ENCODE peak calls at places on chromosomes 4 and X, in four cellular contexts. One of them, this sample, is unnamed.

GRCh38 chr4:85713005-85713404 is 238.1 kb downstream of the ARHGAP24 start:
- DNase-seq in colonic mucosa: no peak
- DNase-seq in cardiac muscle cell: no peak
- DNase-seq in breast epithelium: no peak
- DNase-seq in this sample: no peak

GRCh38 chr4:153785830-153786721 is 2.8 kb downstream of the SFRP2 start:
- DNase-seq in colonic mucosa: no peak
- DNase-seq in cardiac muscle cell: peak; percentile 39
- DNase-seq in breast epithelium: no peak
- DNase-seq in this sample: no peak

GRCh38 chrX:17591741-17592110 is 145.6 kb upstream of the SCML1 start:
- DNase-seq in colonic mucosa: no peak
- DNase-seq in cardiac muscle cell: no peak
- DNase-seq in breast epithelium: no peak
- DNase-seq in this sample: no peak

GRCh38 chr4:967113-968104 is 6.0 kb downstream of the DGKQ start:
- DNase-seq in colonic mucosa: no peak
- DNase-seq in cardiac muscle cell: peak; percentile 38
- DNase-seq in breast epithelium: no peak
- DNase-seq in this sample: no peak

GRCh38 chr4:182807346-182807745 is 109.8 kb downstream of the DCTD start:
- DNase-seq in colonic mucosa: no peak
- DNase-seq in cardiac muscle cell: no peak
- DNase-seq in breast epithelium: no peak
- DNase-seq in this sample: no peak

GRCh38 chr4:112514079-112514448 is 1.9 kb downstream of the NEUROG2 start:
- DNase-seq in colonic mucosa: no peak
- DNase-seq in cardiac muscle cell: no peak
- DNase-seq in breast epithelium: no peak
- DNase-seq in this sample: no peak

GRCh38 chr4:6710282-6710681 is 617 bp upstream of the MRFAP1L1 start:
- DNase-seq in colonic mucosa: no peak
- DNase-seq in cardiac muscle cell: peak; percentile 33
- DNase-seq in breast epithelium: no peak
- DNase-seq in this sample: no peak

GRCh38 chrX:154417157-154417556 is 5.8 kb downstream of the TAFAZZIN start:
- DNase-seq in colonic mucosa: no peak
- DNase-seq in cardiac muscle cell: no peak
- DNase-seq in breast epithelium: no peak
- DNase-seq in this sample: no peak

GRCh38 chrX:49287665-49288064 is 15.8 kb upstream of the GAGE10 start:
- DNase-seq in colonic mucosa: no peak
- DNase-seq in cardiac muscle cell: no peak
- DNase-seq in breast epithelium: no peak
- DNase-seq in this sample: no peak

GRCh38 chrX:64150775-64151174 is 54.7 kb downstream of the AMER1 start:
- DNase-seq in colonic mucosa: no peak
- DNase-seq in cardiac muscle cell: no peak
- DNase-seq in breast epithelium: no peak
- DNase-seq in this sample: no peak

GRCh38 chr4:54482529-54482961 is 175.2 kb upstream of the KIT start:
- DNase-seq in colonic mucosa: no peak
- DNase-seq in cardiac muscle cell: no peak
- DNase-seq in breast epithelium: no peak
- DNase-seq in this sample: no peak

GRCh38 chr4:152531479-152531878 is 4.4 kb downstream of the FBXW7 start:
- DNase-seq in colonic mucosa: no peak
- DNase-seq in cardiac muscle cell: peak; percentile 21
- DNase-seq in breast epithelium: no peak
- DNase-seq in this sample: no peak

GRCh38 chr4:17447675-17448298 is 64.1 kb downstream of the QDPR start:
- DNase-seq in colonic mucosa: peak; percentile 57
- DNase-seq in cardiac muscle cell: peak; percentile 76
- DNase-seq in breast epithelium: no peak
- DNase-seq in this sample: no peak

GRCh38 chr4:61210186-61210939 is 10.2 kb downstream of the ADGRL3 start:
- DNase-seq in colonic mucosa: no peak
- DNase-seq in cardiac muscle cell: no peak
- DNase-seq in breast epithelium: no peak
- DNase-seq in this sample: no peak

GRCh38 chrX:109959356-109959871 is 43.5 kb upstream of the TMEM164 start:
- DNase-seq in colonic mucosa: no peak
- DNase-seq in cardiac muscle cell: no peak
- DNase-seq in breast epithelium: no peak
- DNase-seq in this sample: no peak

GRCh38 chrX:5236096-5236495 is 992.6 kb downstream of the NLGN4X start:
- DNase-seq in colonic mucosa: no peak
- DNase-seq in cardiac muscle cell: peak; percentile 47
- DNase-seq in breast epithelium: no peak
- DNase-seq in this sample: no peak

GRCh38 chrX:110182362-110182761 is 135.5 kb downstream of the AMMECR1 start:
- DNase-seq in colonic mucosa: no peak
- DNase-seq in cardiac muscle cell: no peak
- DNase-seq in breast epithelium: no peak
- DNase-seq in this sample: no peak

GRCh38 chr4:73615613-73616012 is 4.6 kb downstream of the RASSF6 start:
- DNase-seq in colonic mucosa: no peak
- DNase-seq in cardiac muscle cell: peak; percentile 36
- DNase-seq in breast epithelium: peak; percentile 75
- DNase-seq in this sample: no peak

GRCh38 chr4:142077048-142077447 is 440.7 kb downstream of the IL15 start:
- DNase-seq in colonic mucosa: no peak
- DNase-seq in cardiac muscle cell: no peak
- DNase-seq in breast epithelium: no peak
- DNase-seq in this sample: no peak

GRCh38 chr4:184644553-184645307 is 4.5 kb downstream of the CASP3 start:
- DNase-seq in colonic mucosa: no peak
- DNase-seq in cardiac muscle cell: no peak
- DNase-seq in breast epithelium: no peak
- DNase-seq in this sample: no peak

GRCh38 chr4:106659386-106659785 is 290.8 kb upstream of the GIMD1 start:
- DNase-seq in colonic mucosa: no peak
- DNase-seq in cardiac muscle cell: no peak
- DNase-seq in breast epithelium: no peak
- DNase-seq in this sample: no peak

GRCh38 chrX:47311857-47312774 is 58.3 kb upstream of the ZNF157 start:
- DNase-seq in colonic mucosa: peak; percentile 26
- DNase-seq in cardiac muscle cell: peak; percentile 46
- DNase-seq in breast epithelium: no peak
- DNase-seq in this sample: no peak

GRCh38 chr4:129403848-129404247 is 307.9 kb downstream of the C4orf33 start:
- DNase-seq in colonic mucosa: no peak
- DNase-seq in cardiac muscle cell: no peak
- DNase-seq in breast epithelium: no peak
- DNase-seq in this sample: no peak

GRCh38 chr4:3710451-3711182 is 55.6 kb upstream of the ADRA2C start:
- DNase-seq in colonic mucosa: no peak
- DNase-seq in cardiac muscle cell: peak; percentile 36
- DNase-seq in breast epithelium: no peak
- DNase-seq in this sample: no peak

GRCh38 chr4:82524570-82525152 is 37.1 kb downstream of the TMEM150C start:
- DNase-seq in colonic mucosa: no peak
- DNase-seq in cardiac muscle cell: no peak
- DNase-seq in breast epithelium: no peak
- DNase-seq in this sample: no peak

GRCh38 chr4:140363558-140363957 is 9.9 kb upstream of the SCOC start:
- DNase-seq in colonic mucosa: no peak
- DNase-seq in cardiac muscle cell: peak; percentile 33
- DNase-seq in breast epithelium: no peak
- DNase-seq in this sample: no peak

GRCh38 chrX:21700967-21701366 is 42.8 kb upstream of the KLHL34 start:
- DNase-seq in colonic mucosa: no peak
- DNase-seq in cardiac muscle cell: no peak
- DNase-seq in breast epithelium: no peak
- DNase-seq in this sample: no peak

GRCh38 chr4:153204247-153205027 is at the start of gene TRIM2:
- DNase-seq in colonic mucosa: peak; percentile 92
- DNase-seq in cardiac muscle cell: peak; percentile 85
- DNase-seq in breast epithelium: no peak
- DNase-seq in this sample: no peak

GRCh38 chr4:139521764-139522373 is 34.1 kb downstream of the SETD7 start:
- DNase-seq in colonic mucosa: no peak
- DNase-seq in cardiac muscle cell: no peak
- DNase-seq in breast epithelium: no peak
- DNase-seq in this sample: no peak

GRCh38 chr4:80263541-80264351 is 2.7 kb upstream of the FGF5 start:
- DNase-seq in colonic mucosa: no peak
- DNase-seq in cardiac muscle cell: peak; percentile 27
- DNase-seq in breast epithelium: no peak
- DNase-seq in this sample: no peak

GRCh38 chrX:30659421-30659820 is 6.2 kb downstream of the GK start:
- DNase-seq in colonic mucosa: no peak
- DNase-seq in cardiac muscle cell: no peak
- DNase-seq in breast epithelium: no peak
- DNase-seq in this sample: no peak

GRCh38 chr4:166282081-166282770 is 409.2 kb downstream of the TLL1 start:
- DNase-seq in colonic mucosa: no peak
- DNase-seq in cardiac muscle cell: no peak
- DNase-seq in breast epithelium: no peak
- DNase-seq in this sample: no peak

GRCh38 chr4:142645478-142646108 is 200.5 kb downstream of the INPP4B start:
- DNase-seq in colonic mucosa: no peak
- DNase-seq in cardiac muscle cell: peak; percentile 62
- DNase-seq in breast epithelium: no peak
- DNase-seq in this sample: no peak

GRCh38 chrX:49934729-49935128 is 12.3 kb downstream of the CLCN5 start:
- DNase-seq in colonic mucosa: no peak
- DNase-seq in cardiac muscle cell: no peak
- DNase-seq in breast epithelium: no peak
- DNase-seq in this sample: no peak

GRCh38 chr4:141350122-141350904 is 129.6 kb downstream of the ZNF330 start:
- DNase-seq in colonic mucosa: peak; percentile 87
- DNase-seq in cardiac muscle cell: no peak
- DNase-seq in breast epithelium: no peak
- DNase-seq in this sample: no peak

DNA sequence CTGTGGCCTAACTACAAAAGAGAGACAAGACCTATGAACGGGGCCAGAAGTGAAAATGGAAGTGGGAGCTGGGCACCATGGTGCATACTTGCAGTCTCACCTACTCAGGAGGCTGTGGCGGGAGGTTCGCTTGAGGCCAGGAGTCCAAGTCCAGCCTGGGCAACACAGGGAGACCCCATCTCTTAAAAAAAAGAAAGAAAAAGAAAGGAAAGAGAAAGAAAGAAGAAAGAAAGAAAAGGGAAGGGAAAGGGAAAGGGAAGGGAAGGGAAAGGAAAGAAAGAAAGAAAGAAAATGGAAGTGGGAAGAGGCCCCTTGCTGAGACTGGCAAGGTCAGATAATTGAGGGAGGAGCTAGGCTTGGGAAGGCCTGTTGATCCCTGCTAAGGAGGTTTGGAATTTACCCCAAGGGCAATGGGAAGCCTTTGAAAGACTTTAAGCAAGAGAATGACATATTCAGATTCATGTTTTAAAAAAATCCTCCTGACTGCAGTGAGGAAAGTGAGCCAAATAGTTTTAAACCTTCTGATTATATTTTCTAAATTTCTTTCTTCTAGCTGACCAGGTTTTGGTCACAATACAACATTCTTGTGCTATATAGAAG is 17.7 kb upstream of the HERC5 start:
- DNase-seq in colonic mucosa: no peak
- DNase-seq in cardiac muscle cell: no peak
- DNase-seq in breast epithelium: peak; percentile 36
- DNase-seq in this sample: no peak
- H3K9me3 ChIP-seq in colonic mucosa: no peaks in the 10 kb centered on the region
- H3K9me3 ChIP-seq in cardiac muscle cell: no peaks in the 10 kb centered on the region
- H3K9me3 ChIP-seq in breast epithelium: no peaks in the 10 kb centered on the region
- H3K9me3 ChIP-seq in this sample: no peaks in the 10 kb centered on the region

GRCh38 chr4:158722917-158723793 is at the start of gene PPID:
- DNase-seq in colonic mucosa: peak; percentile 92
- DNase-seq in cardiac muscle cell: peak; percentile 87
- DNase-seq in breast epithelium: peak; percentile 54
- DNase-seq in this sample: peak; percentile 71
- H3K9me3 ChIP-seq in colonic mucosa: no peaks in the 10 kb centered on the region
- H3K9me3 ChIP-seq in cardiac muscle cell: no peaks in the 10 kb centered on the region
- H3K9me3 ChIP-seq in breast epithelium: no peaks in the 10 kb centered on the region
- H3K9me3 ChIP-seq in this sample: no peaks in the 10 kb centered on the region

GRCh38 chrX:1134156-1134555 is 78.3 kb downstream of the CRLF2 start:
- DNase-seq in colonic mucosa: no peak
- DNase-seq in cardiac muscle cell: no peak
- DNase-seq in breast epithelium: no peak
- DNase-seq in this sample: no peak
- H3K9me3 ChIP-seq in colonic mucosa: no peaks in the 10 kb centered on the region
- H3K9me3 ChIP-seq in cardiac muscle cell: no peaks in the 10 kb centered on the region
- H3K9me3 ChIP-seq in breast epithelium: peaks cover 3% of the 10 kb centered on the region
- H3K9me3 ChIP-seq in this sample: peaks cover 3% of the 10 kb centered on the region

GRCh38 chrX:1051421-1051820 is 161.0 kb downstream of the CRLF2 start:
- DNase-seq in colonic mucosa: no peak
- DNase-seq in cardiac muscle cell: no peak
- DNase-seq in breast epithelium: no peak
- DNase-seq in this sample: no peak

GRCh38 chrX:1052021-1052420 is 160.4 kb downstream of the CRLF2 start:
- DNase-seq in colonic mucosa: no peak
- DNase-seq in cardiac muscle cell: no peak
- DNase-seq in breast epithelium: no peak
- DNase-seq in this sample: no peak

GRCh38 chrX:1053072-1053471 is 159.4 kb downstream of the CRLF2 start:
- DNase-seq in colonic mucosa: no peak
- DNase-seq in cardiac muscle cell: no peak
- DNase-seq in breast epithelium: no peak
- DNase-seq in this sample: no peak
- H3K9me3 ChIP-seq in colonic mucosa: no peaks in the 10 kb centered on the region
- H3K9me3 ChIP-seq in cardiac muscle cell: no peaks in the 10 kb centered on the region
- H3K9me3 ChIP-seq in breast epithelium: peaks cover 34% of the 10 kb centered on the region
- H3K9me3 ChIP-seq in this sample: peaks cover 7% of the 10 kb centered on the region

DNA sequence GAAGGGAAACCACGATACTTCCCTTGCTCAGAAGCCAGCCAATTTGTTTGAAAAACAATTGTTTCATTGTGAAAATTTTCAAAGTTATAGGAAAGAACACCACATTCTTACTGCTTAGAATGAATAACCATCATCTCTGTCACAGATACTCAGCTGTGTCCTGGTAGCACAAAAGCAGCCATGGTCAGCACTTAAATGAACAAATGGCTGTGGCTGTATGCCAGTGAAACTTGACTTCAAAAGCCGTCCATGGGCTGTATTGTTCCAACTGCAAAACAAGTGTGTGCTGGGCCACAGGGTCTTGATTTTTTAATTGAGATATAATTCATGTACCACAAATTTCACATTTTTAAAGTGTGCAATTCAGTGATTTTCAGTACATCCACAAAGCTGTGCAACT is 19.6 kb downstream of the NSDHL start:
- DNase-seq in colonic mucosa: no peak
- DNase-seq in cardiac muscle cell: no peak
- DNase-seq in breast epithelium: no peak
- DNase-seq in this sample: no peak
- H3K9me3 ChIP-seq in colonic mucosa: no peaks in the 10 kb centered on the region
- H3K9me3 ChIP-seq in cardiac muscle cell: no peaks in the 10 kb centered on the region
- H3K9me3 ChIP-seq in breast epithelium: no peaks in the 10 kb centered on the region
- H3K9me3 ChIP-seq in this sample: no peaks in the 10 kb centered on the region

This sample was measured in T-helper 17 cell.